ENCODE peak calls at places on chromosomes 1 and 21, in ten cellular contexts. B is DMS 273 treated with DMSO at 0.1 percent for 48 hours; U is NCI-H1417 treated with DMSO at 0.1 percent for 48 hours; H is activated naive CD4-positive, alpha-beta T cell treated with anti-CD3 and anti-CD28 coated beads, Interleukin-2, amount 10 ng/mL, durations not matched to agents 7 days and 5 days; X is ecto neural progenitor cell; J is AG08396; E is neuronal stem cell; L is T-helper 2 cell; D is fibroblast of the conjunctiva; A is T follicular helper cell. C is an unnamed sample.

GRCh38 chr1:172851077-172851476 is 192.2 kb downstream of the FASLG start:
- DNase-seq in B (no peak), U (no peak), H (no peak), X (no peak), J (no peak), E (no peak), L (no peak), D (no peak), A (no peak), C (no peak)

GRCh38 chr21:32886339-32886738 is 114.8 kb upstream of the PAXBP1 start:
- DNase-seq in B (no peak), U (no peak), H (peak; percentile 41), X (no peak), J (no peak), E (no peak), L (peak; percentile 19), D (no peak), A (no peak), C (no peak)

GRCh38 chr1:206753141-206753540 is 17.4 kb upstream of the IL19 start:
- DNase-seq in B (no peak), U (no peak), H (no peak), X (no peak), J (peak; percentile 44), E (no peak), L (no peak), D (no peak), A (no peak), C (no peak)

GRCh38 chr1:14511281-14511680 is 87.2 kb upstream of the KAZN start:
- DNase-seq in B (no peak), U (no peak), H (no peak), X (no peak), J (no peak), E (no peak), L (no peak), D (no peak), A (no peak), C (no peak)

GRCh38 chr1:242245255-242245654 is 246.4 kb upstream of the MAP1LC3C start:
- DNase-seq in B (no peak), U (no peak), H (no peak), X (no peak), J (no peak), E (no peak), L (no peak), D (no peak), A (no peak), C (no peak)

GRCh38 chr1:30879126-30879786 is 29.3 kb downstream of the SDC3 start:
- DNase-seq in B (no peak), U (no peak), H (no peak), X (no peak), J (no peak), E (no peak), L (no peak), D (no peak), A (no peak), C (no peak)

GRCh38 chr1:53140451-53140850 is 2.0 kb downstream of the SLC1A7 start:
- DNase-seq in B (no peak), U (no peak), H (no peak), X (no peak), J (no peak), E (no peak), L (no peak), D (peak; percentile 24), A (no peak), C (no peak)

GRCh38 chr1:31101147-31101502 is 35.6 kb upstream of the PUM1 start:
- DNase-seq in B (no peak), U (no peak), H (no peak), X (no peak), J (peak; percentile 53), E (no peak), L (no peak), D (no peak), A (no peak), C (peak; percentile 84)

GRCh38 chr1:229381234-229381633 is 38.4 kb upstream of the CCSAP start:
- DNase-seq in B (no peak), U (no peak), H (no peak), X (no peak), J (no peak), E (no peak), L (no peak), D (no peak), A (no peak), C (no peak)